ENCODE peak calls at places on chromosomes 16 and 17, in eight cellular contexts. Z is hepatocyte; H is HCT116; Q is breast epithelium; X is stomach; N is Karpas-422; W is CD8-positive, alpha-beta T cell; S is uterus. V is an unnamed sample. For H3K27me3, the result is how much of the 10 kb centered on the place peaks cover.

GRCh38 chr17:48160177-48160967 is 52.8 kb downstream of the SNX11 start:
- DNase-seq in Z (peak), H (no peak), Q (no peak), X (peak), N (no peak), W (no peak), S (no peak), V (no peak)

GRCh38 chr16:48277158-48277557 is 29.8 kb upstream of the ABCC11 start:
- DNase-seq in Z (no peak), H (no peak), Q (peak), X (peak), N (no peak), W (no peak), S (no peak), V (no peak)

GRCh38 chr17:53142890-53143289 is 679.8 kb upstream of the KIF2B start:
- DNase-seq in Z (peak), H (no peak), Q (no peak), X (no peak), N (no peak), W (no peak), S (no peak), V (no peak)

GRCh38 chr16:50591209-50591608 is 43.0 kb downstream of the NKD1 start:
- DNase-seq in Z (no peak), H (no peak), Q (no peak), X (no peak), N (no peak), W (no peak), S (no peak), V (no peak)

GRCh38 chr16:29765167-29766032 is 12.7 kb upstream of the ZG16 start:
- DNase-seq in Z (peak), H (peak), Q (no peak), X (no peak), N (no peak), W (no peak), S (no peak), V (peak)

GRCh38 chr16:10770907-10771306 is 27.3 kb downstream of the NUBP1 start:
- DNase-seq in Z (no peak), H (no peak), Q (no peak), X (no peak), N (no peak), W (peak), S (no peak), V (no peak)

GRCh38 chr16:82092711-82093110 is 57.7 kb downstream of the HSD17B2 start:
- DNase-seq in Z (no peak), H (no peak), Q (no peak), X (no peak), N (no peak), W (no peak), S (no peak), V (no peak)

GRCh38 chr17:69466905-69467630 is 52.6 kb downstream of the MAP2K6 start:
- DNase-seq in Z (peak), H (no peak), Q (no peak), X (no peak), N (no peak), W (no peak), S (no peak), V (peak)

GRCh38 chr16:13999895-14000425 is 71.2 kb upstream of the MRTFB start:
- DNase-seq in Z (no peak), H (no peak), Q (no peak), X (no peak), N (peak), W (no peak), S (no peak), V (no peak)

GRCh38 chr17:45021607-45022287 is 29.7 kb downstream of the DCAKD start:
- DNase-seq in Z (peak), H (no peak), Q (peak), X (peak), N (peak), W (peak), S (peak), V (peak)

GRCh38 chr17:45022288-45022648 is 29.2 kb downstream of the DCAKD start:
- DNase-seq in Z (no peak), H (no peak), Q (no peak), X (no peak), N (no peak), W (no peak), S (no peak), V (no peak)

GRCh38 chr17:45018514-45019176 is 32.8 kb downstream of the DCAKD start:
- DNase-seq in Z (peak), H (no peak), Q (no peak), X (no peak), N (no peak), W (no peak), S (peak), V (peak)

GRCh38 chr17:45019177-45019711 is 32.2 kb downstream of the DCAKD start:
- DNase-seq in Z (peak), H (no peak), Q (no peak), X (peak), N (no peak), W (peak), S (peak), V (peak)

DNA sequence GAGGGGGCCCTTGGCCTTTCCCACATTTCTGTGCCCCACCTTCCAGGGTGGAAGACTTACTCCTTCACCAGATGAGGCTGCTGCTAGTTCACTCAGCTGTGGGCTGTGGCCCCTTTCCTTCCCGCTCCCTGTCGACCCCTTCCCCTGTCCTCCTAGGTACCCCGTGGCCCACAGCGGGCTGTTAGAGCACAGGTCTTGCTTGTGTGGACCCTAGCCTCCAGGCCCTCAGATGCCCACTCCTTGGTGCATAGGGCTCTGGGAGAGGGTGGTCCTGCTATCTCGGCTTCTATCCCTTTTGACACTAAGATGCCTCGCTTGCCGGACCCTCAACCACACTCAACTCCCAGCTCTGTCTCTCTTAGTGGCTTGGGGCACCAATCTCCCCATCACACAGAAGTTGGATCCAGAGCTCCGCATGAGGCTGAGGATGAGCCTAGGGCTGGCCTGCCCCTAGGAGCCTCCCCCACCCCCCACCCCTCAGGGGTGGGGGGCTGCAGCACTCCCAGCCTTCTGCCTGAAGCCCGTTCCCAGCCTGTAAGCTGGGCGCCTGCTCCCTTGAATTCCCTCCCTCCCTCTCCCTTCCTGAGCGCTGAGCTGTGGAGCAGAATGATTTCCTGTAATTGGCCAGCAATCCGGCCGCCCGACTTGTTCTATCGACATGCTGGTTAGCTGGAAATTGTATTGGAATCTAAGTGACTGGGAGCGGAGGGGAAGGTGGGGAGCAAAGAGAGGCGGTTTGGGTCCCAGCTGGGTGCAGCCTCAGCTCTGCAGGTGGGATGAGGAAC is 30.9 kb downstream of the DCAKD start:
- DNase-seq in Z (no peak), H (no peak), Q (peak), X (peak), N (no peak), W (no peak), S (peak), V (peak)
- H3K4me3 ChIP-seq in Z (no peak), H (no peak), Q (no peak), X (no peak), N (no peak), W (no peak), S (no peak), V (no peak)

DNA sequence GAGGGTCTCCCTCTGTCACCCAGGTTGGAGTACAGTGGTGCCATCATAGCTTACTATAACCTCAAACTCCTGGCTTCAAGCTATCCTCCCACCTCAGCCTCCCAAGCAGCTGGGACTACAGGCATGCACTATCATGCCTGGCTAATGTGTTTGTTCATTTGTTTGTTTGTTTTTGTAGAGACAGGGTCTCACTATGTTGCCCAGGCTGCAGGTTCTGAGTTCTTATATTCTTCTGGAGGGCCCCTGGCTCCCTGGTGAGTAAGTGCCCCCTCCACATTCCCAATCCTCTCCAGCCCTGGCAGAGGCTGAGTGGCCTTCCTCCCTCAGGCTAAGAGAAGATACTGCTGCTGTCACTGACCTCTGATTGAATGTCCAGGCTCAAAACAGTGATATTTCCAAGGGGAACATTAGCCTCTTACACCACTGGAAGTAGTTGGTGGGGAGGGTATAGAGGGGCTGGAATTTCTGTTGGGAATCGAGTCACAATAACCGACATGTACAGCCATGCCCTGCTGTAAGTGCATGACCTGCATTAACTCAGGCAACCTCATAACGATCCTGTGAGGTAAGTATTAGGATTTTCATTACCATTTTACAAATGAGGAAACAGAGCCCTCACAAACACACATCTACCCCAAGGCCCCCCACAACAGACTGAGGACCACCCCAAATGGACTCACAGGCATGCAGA is 2.7 kb upstream of the ETV4 start:
- DNase-seq in Z (no peak), H (no peak), Q (no peak), X (no peak), N (no peak), W (no peak), S (no peak), V (no peak)
- H3K27me3 ChIP-seq in Z (under half), H (under half), Q (under half), X (half or more), N (under half), W (under half), S (under half), V (under half)

DNA sequence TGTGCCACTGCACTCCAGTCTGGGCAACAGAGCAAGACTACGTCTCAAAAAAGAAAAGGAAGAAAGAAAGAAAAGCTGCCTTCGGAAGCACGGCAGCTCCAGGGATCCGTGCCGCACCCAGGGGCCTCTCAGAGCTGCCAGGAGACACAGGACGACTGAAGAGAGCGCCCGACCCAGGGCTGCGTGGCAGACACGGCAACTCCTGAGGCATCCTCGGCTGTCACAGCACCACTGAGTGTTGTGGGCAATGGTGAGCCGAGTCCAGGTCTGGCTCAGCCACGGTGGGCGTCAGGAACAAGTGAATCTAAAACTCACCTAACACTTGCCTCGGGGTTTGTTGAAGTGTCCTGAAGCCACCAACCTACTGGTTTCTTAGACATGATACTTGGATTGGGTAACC is 28.8 kb downstream of the PDIA2 start:
- DNase-seq in Z (no peak), H (no peak), Q (no peak), X (no peak), N (no peak), W (no peak), S (no peak), V (no peak)
- H3K27ac ChIP-seq in Z (no peak), H (no peak), Q (no peak), X (no peak), N (no peak), W (no peak), S (no peak), V (no peak)

DNA sequence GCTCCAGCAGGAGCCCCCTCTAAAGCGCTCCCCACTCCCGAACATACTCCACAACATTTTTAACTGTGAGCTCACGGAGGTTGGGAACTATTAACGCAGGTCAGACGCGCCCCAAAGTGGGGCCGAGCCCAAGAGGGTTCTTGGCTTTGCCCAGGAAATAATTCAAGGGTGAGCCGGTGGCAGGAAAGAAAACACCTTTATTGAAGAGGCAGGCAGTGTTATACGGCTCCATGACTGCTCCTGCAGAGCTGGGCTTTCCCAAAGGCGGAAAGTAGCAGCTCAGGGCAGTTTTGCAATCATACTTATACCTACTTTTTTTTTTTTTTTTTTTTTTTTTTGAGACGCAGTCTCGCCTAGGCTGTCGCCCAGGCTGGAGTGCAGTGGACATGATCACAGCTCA is 6.2 kb downstream of the ADCY9 start:
- DNase-seq in Z (no peak), H (no peak), Q (no peak), X (no peak), N (no peak), W (no peak), S (no peak), V (no peak)
- H3K4me3 ChIP-seq in Z (no peak), H (no peak), Q (no peak), X (no peak), N (no peak), W (no peak), S (no peak), V (no peak)